ENCODE peak calls at places on chromosome 1, in eight cellular contexts. One of them, this sample, is unnamed.
A peak's percentile ranks its signal among the peaks of the same experiment; 100 is the strongest.

GRCh38 chr1:47679301-47679751 is 241.5 kb downstream of the FOXD2 start:
- DNase-seq in brain microvascular endothelial cell: peak; percentile 33
- DNase-seq in D341Med: no peak
- DNase-seq in choroid plexus epithelial cell: peak; percentile 75
- DNase-seq in AML-193: no peak
- DNase-seq in fibroblast of lung: no peak
- DNase-seq in upper lobe of right lung: no peak
- DNase-seq in iPS-NIHi11: no peak
- DNase-seq in this sample: no peak

GRCh38 chr1:229217716-229218115 is 53.2 kb upstream of the RAB4A start:
- DNase-seq in AML-193: no peak
- DNase-seq in D341Med: no peak
- DNase-seq in upper lobe of right lung: no peak
- DNase-seq in brain microvascular endothelial cell: no peak
- DNase-seq in fibroblast of lung: no peak
- DNase-seq in iPS-NIHi11: no peak
- DNase-seq in choroid plexus epithelial cell: no peak
- DNase-seq in this sample: no peak

GRCh38 chr1:177209357-177209756 is 38.6 kb downstream of the BRINP2 start:
- DNase-seq in upper lobe of right lung: peak; percentile 61
- DNase-seq in choroid plexus epithelial cell: peak; percentile 92
- DNase-seq in iPS-NIHi11: peak; percentile 9
- DNase-seq in D341Med: no peak
- DNase-seq in AML-193: no peak
- DNase-seq in brain microvascular endothelial cell: peak; percentile 97
- DNase-seq in fibroblast of lung: peak; percentile 100
- DNase-seq in this sample: peak; percentile 98

GRCh38 chr1:163528710-163529348 is 207.1 kb downstream of the NUF2 start:
- DNase-seq in choroid plexus epithelial cell: peak; percentile 58
- DNase-seq in D341Med: no peak
- DNase-seq in AML-193: peak; percentile 6
- DNase-seq in brain microvascular endothelial cell: peak; percentile 21
- DNase-seq in upper lobe of right lung: no peak
- DNase-seq in fibroblast of lung: peak; percentile 13
- DNase-seq in iPS-NIHi11: no peak
- DNase-seq in this sample: peak; percentile 4

GRCh38 chr1:207861442-207862177 is 49.3 kb downstream of the CD34 start:
- DNase-seq in fibroblast of lung: peak; percentile 50
- DNase-seq in iPS-NIHi11: no peak
- DNase-seq in D341Med: no peak
- DNase-seq in brain microvascular endothelial cell: no peak
- DNase-seq in choroid plexus epithelial cell: no peak
- DNase-seq in AML-193: peak; percentile 66
- DNase-seq in upper lobe of right lung: no peak
- DNase-seq in this sample: no peak

GRCh38 chr1:92995420-92996130 is 34.3 kb upstream of the DIPK1A start:
- DNase-seq in fibroblast of lung: no peak
- DNase-seq in upper lobe of right lung: no peak
- DNase-seq in D341Med: no peak
- DNase-seq in brain microvascular endothelial cell: no peak
- DNase-seq in iPS-NIHi11: no peak
- DNase-seq in choroid plexus epithelial cell: no peak
- DNase-seq in AML-193: no peak
- DNase-seq in this sample: no peak

GRCh38 chr1:20093940-20094391 is 24.0 kb downstream of the PLA2G5 start:
- DNase-seq in iPS-NIHi11: no peak
- DNase-seq in D341Med: no peak
- DNase-seq in brain microvascular endothelial cell: no peak
- DNase-seq in choroid plexus epithelial cell: no peak
- DNase-seq in AML-193: no peak
- DNase-seq in fibroblast of lung: no peak
- DNase-seq in upper lobe of right lung: no peak
- DNase-seq in this sample: no peak

GRCh38 chr1:43059640-43060574 is 101.2 kb upstream of the SLC2A1 start:
- DNase-seq in upper lobe of right lung: no peak
- DNase-seq in brain microvascular endothelial cell: no peak
- DNase-seq in fibroblast of lung: peak; percentile 7
- DNase-seq in choroid plexus epithelial cell: no peak
- DNase-seq in AML-193: no peak
- DNase-seq in D341Med: no peak
- DNase-seq in iPS-NIHi11: no peak
- DNase-seq in this sample: no peak

GRCh38 chr1:213245270-213245669 is 194.2 kb downstream of the RPS6KC1 start:
- DNase-seq in D341Med: no peak
- DNase-seq in brain microvascular endothelial cell: no peak
- DNase-seq in iPS-NIHi11: no peak
- DNase-seq in choroid plexus epithelial cell: no peak
- DNase-seq in upper lobe of right lung: no peak
- DNase-seq in fibroblast of lung: no peak
- DNase-seq in AML-193: no peak
- DNase-seq in this sample: no peak

GRCh38 chr1:9652379-9653194 is 1.1 kb downstream of the PIK3CD start:
- DNase-seq in upper lobe of right lung: peak; percentile 76
- DNase-seq in iPS-NIHi11: peak; percentile 63
- DNase-seq in AML-193: peak; percentile 40
- DNase-seq in D341Med: no peak
- DNase-seq in brain microvascular endothelial cell: peak; percentile 7
- DNase-seq in choroid plexus epithelial cell: peak; percentile 31
- DNase-seq in fibroblast of lung: no peak
- DNase-seq in this sample: no peak

GRCh38 chr1:59128784-59129227 is 168.1 kb upstream of the FGGY start:
- DNase-seq in iPS-NIHi11: peak; percentile 52
- DNase-seq in AML-193: no peak
- DNase-seq in upper lobe of right lung: no peak
- DNase-seq in choroid plexus epithelial cell: peak; percentile 43
- DNase-seq in brain microvascular endothelial cell: peak; percentile 33
- DNase-seq in fibroblast of lung: peak; percentile 95
- DNase-seq in D341Med: no peak
- DNase-seq in this sample: no peak

GRCh38 chr1:228833911-228834631 is 98.8 kb downstream of the RHOU start:
- DNase-seq in choroid plexus epithelial cell: peak; percentile 30
- DNase-seq in AML-193: no peak
- DNase-seq in upper lobe of right lung: no peak
- DNase-seq in D341Med: no peak
- DNase-seq in iPS-NIHi11: no peak
- DNase-seq in fibroblast of lung: no peak
- DNase-seq in brain microvascular endothelial cell: no peak
- DNase-seq in this sample: no peak

GRCh38 chr1:223515915-223516314 is 122.7 kb downstream of the CCDC185 start:
- DNase-seq in AML-193: no peak
- DNase-seq in D341Med: no peak
- DNase-seq in fibroblast of lung: no peak
- DNase-seq in upper lobe of right lung: no peak
- DNase-seq in choroid plexus epithelial cell: no peak
- DNase-seq in brain microvascular endothelial cell: no peak
- DNase-seq in iPS-NIHi11: no peak
- DNase-seq in this sample: no peak

GRCh38 chr1:1521331-1521730 is 9.4 kb downstream of the ATAD3A start:
- DNase-seq in AML-193: no peak
- DNase-seq in brain microvascular endothelial cell: no peak
- DNase-seq in D341Med: no peak
- DNase-seq in iPS-NIHi11: peak; percentile 1
- DNase-seq in fibroblast of lung: no peak
- DNase-seq in choroid plexus epithelial cell: no peak
- DNase-seq in upper lobe of right lung: no peak
- DNase-seq in this sample: no peak

GRCh38 chr1:119782541-119783338 is 14.0 kb upstream of the HMGCS2 start:
- DNase-seq in D341Med: no peak
- DNase-seq in choroid plexus epithelial cell: no peak
- DNase-seq in AML-193: no peak
- DNase-seq in fibroblast of lung: no peak
- DNase-seq in iPS-NIHi11: no peak
- DNase-seq in upper lobe of right lung: no peak
- DNase-seq in brain microvascular endothelial cell: no peak
- DNase-seq in this sample: peak; percentile 81